ENCODE peak calls at places on chromosome 9, in six cellular contexts. W, C, Q, M, G and A are unnamed samples.

GRCh38 chr9:88583901-88584596 is 49.1 kb downstream of the NXNL2 start:
- DNase-seq in W (no peak), C (peak; percentile 54), Q (peak; percentile 34), M (no peak), G (no peak), A (peak; percentile 59)

GRCh38 chr9:112485574-112485973 is 1.1 kb upstream of the KIAA1958 start:
- DNase-seq in W (no peak), C (no peak), Q (no peak), M (no peak), G (no peak), A (no peak)

GRCh38 chr9:90641868-90642558 is 611 bp downstream of the DIRAS2 start:
- DNase-seq in W (no peak), C (no peak), Q (no peak), M (no peak), G (no peak), A (no peak)

GRCh38 chr9:8779478-8779877 is 979.9 kb upstream of the DMAC1 start:
- DNase-seq in W (no peak), C (no peak), Q (no peak), M (no peak), G (no peak), A (no peak)

GRCh38 chr9:19662213-19662612 is 126.6 kb downstream of the SLC24A2 start:
- DNase-seq in W (no peak), C (no peak), Q (no peak), M (no peak), G (no peak), A (no peak)

GRCh38 chr9:726005-726404 is 115.5 kb upstream of the DMRT1 start:
- DNase-seq in W (no peak), C (no peak), Q (no peak), M (no peak), G (no peak), A (no peak)

GRCh38 chr9:109560470-109561132 is 62.5 kb upstream of the PTPN3 start:
- DNase-seq in W (no peak), C (no peak), Q (no peak), M (no peak), G (no peak), A (no peak)

GRCh38 chr9:18437315-18438200 is 36.4 kb upstream of the ADAMTSL1 start:
- DNase-seq in W (peak; percentile 59), C (peak; percentile 71), Q (peak; percentile 42), M (peak; percentile 61), G (no peak), A (no peak)

GRCh38 chr9:105363842-105364241 is 84.0 kb upstream of the FSD1L start:
- DNase-seq in W (no peak), C (no peak), Q (no peak), M (no peak), G (no peak), A (no peak)

GRCh38 chr9:76703270-76703669 is 61.0 kb upstream of the PCA3 start:
- DNase-seq in W (peak; percentile 53), C (no peak), Q (no peak), M (no peak), G (no peak), A (no peak)

GRCh38 chr9:112377684-112378344 is 2.1 kb upstream of the HSDL2 start:
- DNase-seq in W (no peak), C (no peak), Q (no peak), M (no peak), G (no peak), A (no peak)

GRCh38 chr9:5900622-5901021 is 9.9 kb downstream of the MLANA start:
- DNase-seq in W (no peak), C (no peak), Q (no peak), M (no peak), G (no peak), A (no peak)

GRCh38 chr9:27469583-27469982 is 54.5 kb upstream of the IFNK start:
- DNase-seq in W (no peak), C (no peak), Q (no peak), M (no peak), G (no peak), A (no peak)

GRCh38 chr9:35110327-35110758 is 5.3 kb downstream of the ATOSB start:
- DNase-seq in W (peak; percentile 85), C (no peak), Q (no peak), M (peak; percentile 46), G (no peak), A (peak; percentile 49)

GRCh38 chr9:133499130-133499891 is 20.4 kb upstream of the SLC2A6 start:
- DNase-seq in W (no peak), C (no peak), Q (no peak), M (peak; percentile 20), G (no peak), A (no peak)

GRCh38 chr9:124593080-124594058 is 86.2 kb upstream of the NR5A1 start:
- DNase-seq in W (no peak), C (no peak), Q (no peak), M (no peak), G (no peak), A (no peak)

GRCh38 chr9:95721132-95721531 is 154.4 kb upstream of the ERCC6L2 start:
- DNase-seq in W (no peak), C (no peak), Q (no peak), M (no peak), G (no peak), A (no peak)

GRCh38 chr9:129720865-129721545 is 31.8 kb downstream of the PTGES start:
- DNase-seq in W (no peak), C (no peak), Q (no peak), M (no peak), G (no peak), A (no peak)

GRCh38 chr9:73714294-73714693 is 562.6 kb downstream of the ANXA1 start:
- DNase-seq in W (no peak), C (no peak), Q (no peak), M (no peak), G (no peak), A (peak; percentile 36)

GRCh38 chr9:98146101-98146991 is 27.3 kb upstream of the TRIM14 start:
- DNase-seq in W (no peak), C (no peak), Q (no peak), M (no peak), G (no peak), A (peak; percentile 84)

GRCh38 chr9:91221332-91221731 is 140.4 kb downstream of the AUH start:
- DNase-seq in W (no peak), C (no peak), Q (no peak), M (no peak), G (no peak), A (no peak)

GRCh38 chr9:108838017-108838416 is 17.8 kb downstream of the ACTL7B start:
- DNase-seq in W (no peak), C (no peak), Q (no peak), M (no peak), G (no peak), A (peak; percentile 93)

GRCh38 chr9:95024097-95024671 is 293.3 kb downstream of the FANCC start:
- DNase-seq in W (peak; percentile 61), C (no peak), Q (no peak), M (no peak), G (no peak), A (no peak)

GRCh38 chr9:20512106-20512505 is 110.2 kb downstream of the MLLT3 start:
- DNase-seq in W (no peak), C (no peak), Q (no peak), M (no peak), G (no peak), A (peak; percentile 60)

GRCh38 chr9:15101046-15101445 is 190.8 kb upstream of the FREM1 start:
- DNase-seq in W (no peak), C (no peak), Q (no peak), M (no peak), G (no peak), A (no peak)

DNA sequence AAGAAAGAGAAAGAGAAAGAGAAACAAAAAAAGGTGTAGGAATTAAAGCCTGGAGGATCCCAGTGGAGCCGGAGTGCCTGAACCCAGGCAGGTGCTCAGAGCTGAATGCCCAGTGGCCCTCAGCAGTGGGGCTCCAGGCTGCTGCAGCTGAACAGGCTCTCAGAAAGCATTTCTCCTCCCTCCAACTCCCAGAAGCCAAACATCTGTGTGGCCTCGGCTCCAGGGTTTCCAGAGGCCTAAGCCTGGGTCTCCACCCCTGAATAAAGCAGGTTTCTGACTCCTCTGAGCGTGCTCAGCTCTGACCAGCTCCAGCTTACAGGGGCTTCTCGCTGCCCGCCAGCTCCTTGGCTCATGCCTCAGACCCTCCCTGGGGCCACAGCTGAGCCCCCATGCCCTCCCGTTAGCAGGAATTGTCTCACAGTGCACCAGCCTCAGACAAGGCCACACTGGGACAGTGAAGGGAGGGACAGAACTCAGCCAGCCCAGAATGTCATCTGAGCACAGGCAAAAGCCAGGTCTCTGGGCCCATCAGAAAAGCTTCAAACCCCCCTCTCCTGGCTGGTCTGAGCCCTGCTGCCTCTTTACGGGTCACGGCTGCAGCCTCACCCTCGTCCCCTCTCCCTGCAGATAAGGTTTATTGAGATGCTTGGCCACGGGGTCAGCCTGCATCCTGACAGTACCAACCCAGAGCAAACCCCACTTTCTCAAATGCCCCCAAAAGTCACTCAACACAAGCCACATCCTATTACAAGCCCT is 114.4 kb upstream of the PPP1R26 start:
- DNase-seq in W (no peak), C (no peak), Q (no peak), M (no peak), G (no peak), A (no peak)
- H3K4me1 ChIP-seq in W (no peaks in the 10 kb centered on the region), C (no peaks in the 10 kb centered on the region), Q (no peaks in the 10 kb centered on the region), M (no peaks in the 10 kb centered on the region), G (no peaks in the 10 kb centered on the region), A (no peaks in the 10 kb centered on the region)

GRCh38 chr9:81665514-81665838 is 23.9 kb downstream of the TLE1 start:
- DNase-seq in W (no peak), C (no peak), Q (no peak), M (no peak), G (no peak), A (no peak)

GRCh38 chr9:81661339-81661738 is 28.0 kb downstream of the TLE1 start:
- DNase-seq in W (no peak), C (no peak), Q (no peak), M (no peak), G (no peak), A (no peak)

GRCh38 chr9:81664638-81665513 is 24.5 kb downstream of the TLE1 start:
- DNase-seq in W (no peak), C (no peak), Q (no peak), M (no peak), G (no peak), A (no peak)

GRCh38 chr9:81669011-81669739 is 20.2 kb downstream of the TLE1 start:
- DNase-seq in W (no peak), C (no peak), Q (no peak), M (no peak), G (no peak), A (no peak)

GRCh38 chr9:81666123-81666522 is 23.2 kb downstream of the TLE1 start:
- DNase-seq in W (no peak), C (no peak), Q (no peak), M (no peak), G (no peak), A (peak; percentile 70)
- H3K4me1 ChIP-seq in W (peaks cover 9% of the 10 kb centered on the region), C (no peaks in the 10 kb centered on the region), Q (no peaks in the 10 kb centered on the region), M (peaks cover 15% of the 10 kb centered on the region), G (no peaks in the 10 kb centered on the region), A (peaks cover 9% of the 10 kb centered on the region)

DNA sequence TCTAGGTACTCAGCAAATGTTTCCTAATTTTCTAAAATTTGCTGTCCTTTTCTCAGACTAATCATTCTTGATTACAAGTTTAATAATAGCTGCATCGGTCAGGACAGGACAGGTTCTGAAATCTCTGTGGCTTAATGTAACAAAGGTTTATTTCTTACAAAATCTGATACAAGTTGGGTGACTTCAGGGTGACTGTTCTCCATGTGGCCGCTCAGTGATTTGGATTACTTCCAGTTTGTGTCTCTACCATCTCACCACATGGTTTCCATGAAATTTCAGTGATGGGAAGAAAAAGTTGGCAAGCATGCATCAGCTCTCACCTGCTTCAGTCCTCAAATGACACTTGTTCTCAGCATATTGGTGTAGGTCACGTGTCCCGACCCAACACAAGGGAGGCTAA is 7.9 kb upstream of the TMEM268 start:
- DNase-seq in W (no peak), C (no peak), Q (no peak), M (no peak), G (no peak), A (peak; percentile 47)
- H3K4me1 ChIP-seq in W (no peaks in the 10 kb centered on the region), C (no peaks in the 10 kb centered on the region), Q (no peaks in the 10 kb centered on the region), M (peaks cover 9% of the 10 kb centered on the region), G (no peaks in the 10 kb centered on the region), A (no peaks in the 10 kb centered on the region)

GRCh38 chr9:81069038-81069795 is 620.1 kb downstream of the TLE1 start:
- DNase-seq in W (no peak), C (no peak), Q (no peak), M (no peak), G (no peak), A (no peak)
- H3K4me1 ChIP-seq in W (no peaks in the 10 kb centered on the region), C (no peaks in the 10 kb centered on the region), Q (no peaks in the 10 kb centered on the region), M (no peaks in the 10 kb centered on the region), G (no peaks in the 10 kb centered on the region), A (no peaks in the 10 kb centered on the region)